ENCODE peak calls at places on chromosome 5, in four cellular contexts. One of them, this sample, is unnamed. For H3K36me3, the result is how much of the 10 kb centered on the place peaks cover.

GRCh38 chr5:181189962-181190710 is 14.9 kb downstream of the TRIM7 start:
- DNase-seq in colonic mucosa: peak
- DNase-seq in MM.1S: no peak
- DNase-seq in brain microvascular endothelial cell: no peak
- DNase-seq in this sample: no peak

GRCh38 chr5:37886207-37886905 is 46.5 kb upstream of the GDNF start:
- DNase-seq in colonic mucosa: no peak
- DNase-seq in MM.1S: no peak
- DNase-seq in brain microvascular endothelial cell: no peak
- DNase-seq in this sample: no peak

GRCh38 chr5:103259705-103260355 is 1.3 kb downstream of the MACIR start:
- DNase-seq in colonic mucosa: peak
- DNase-seq in MM.1S: peak
- DNase-seq in brain microvascular endothelial cell: peak
- DNase-seq in this sample: peak

GRCh38 chr5:146662229-146662628 is 146.2 kb upstream of the GPR151 start:
- DNase-seq in colonic mucosa: no peak
- DNase-seq in MM.1S: peak
- DNase-seq in brain microvascular endothelial cell: peak
- DNase-seq in this sample: no peak

GRCh38 chr5:41809128-41809527 is 61.1 kb downstream of the OXCT1 start:
- DNase-seq in colonic mucosa: no peak
- DNase-seq in MM.1S: peak
- DNase-seq in brain microvascular endothelial cell: no peak
- DNase-seq in this sample: no peak

GRCh38 chr5:167504276-167504675 is 787.2 kb upstream of the WWC1 start:
- DNase-seq in colonic mucosa: no peak
- DNase-seq in MM.1S: no peak
- DNase-seq in brain microvascular endothelial cell: no peak
- DNase-seq in this sample: no peak

GRCh38 chr5:128409401-128409800 is 128.6 kb downstream of the FBN2 start:
- DNase-seq in colonic mucosa: no peak
- DNase-seq in MM.1S: no peak
- DNase-seq in brain microvascular endothelial cell: no peak
- DNase-seq in this sample: no peak

GRCh38 chr5:180810210-180811011 is 7.8 kb upstream of the MGAT1 start:
- DNase-seq in colonic mucosa: peak
- DNase-seq in MM.1S: peak
- DNase-seq in brain microvascular endothelial cell: peak
- DNase-seq in this sample: peak

GRCh38 chr5:80926979-80927656 is 33.0 kb upstream of the RASGRF2 start:
- DNase-seq in colonic mucosa: no peak
- DNase-seq in MM.1S: no peak
- DNase-seq in brain microvascular endothelial cell: no peak
- DNase-seq in this sample: no peak

GRCh38 chr5:115842089-115842881 is 550 bp downstream of the AP3S1 start:
- DNase-seq in colonic mucosa: peak
- DNase-seq in MM.1S: peak
- DNase-seq in brain microvascular endothelial cell: no peak
- DNase-seq in this sample: no peak

GRCh38 chr5:143606043-143606752 is 202.7 kb upstream of the NR3C1 start:
- DNase-seq in colonic mucosa: no peak
- DNase-seq in MM.1S: no peak
- DNase-seq in brain microvascular endothelial cell: no peak
- DNase-seq in this sample: no peak

GRCh38 chr5:154813736-154814135 is 36.7 kb downstream of the FAXDC2 start:
- DNase-seq in colonic mucosa: no peak
- DNase-seq in MM.1S: no peak
- DNase-seq in brain microvascular endothelial cell: no peak
- DNase-seq in this sample: peak

GRCh38 chr5:180100621-180101450 is 29.3 kb upstream of the RNF130 start:
- DNase-seq in colonic mucosa: no peak
- DNase-seq in MM.1S: no peak
- DNase-seq in brain microvascular endothelial cell: no peak
- DNase-seq in this sample: no peak

GRCh38 chr5:54397420-54397819 is 58.1 kb upstream of the HSPB3 start:
- DNase-seq in colonic mucosa: no peak
- DNase-seq in MM.1S: no peak
- DNase-seq in brain microvascular endothelial cell: no peak
- DNase-seq in this sample: no peak

GRCh38 chr5:111415053-111415452 is 97.3 kb downstream of the STARD4 start:
- DNase-seq in colonic mucosa: no peak
- DNase-seq in MM.1S: no peak
- DNase-seq in brain microvascular endothelial cell: no peak
- DNase-seq in this sample: no peak

GRCh38 chr5:31952034-31952433 is 222.1 kb downstream of the GOLPH3 start:
- DNase-seq in colonic mucosa: no peak
- DNase-seq in MM.1S: no peak
- DNase-seq in brain microvascular endothelial cell: no peak
- DNase-seq in this sample: no peak

GRCh38 chr5:148090780-148091221 is 27.0 kb downstream of the SPINK5 start:
- DNase-seq in colonic mucosa: no peak
- DNase-seq in MM.1S: peak
- DNase-seq in brain microvascular endothelial cell: no peak
- DNase-seq in this sample: no peak

GRCh38 chr5:126370796-126371718 is 52.2 kb upstream of the GRAMD2B start:
- DNase-seq in colonic mucosa: peak
- DNase-seq in MM.1S: no peak
- DNase-seq in brain microvascular endothelial cell: no peak
- DNase-seq in this sample: no peak

GRCh38 chr5:181188700-181189362 is 16.2 kb downstream of the TRIM7 start:
- DNase-seq in colonic mucosa: peak
- DNase-seq in MM.1S: peak
- DNase-seq in brain microvascular endothelial cell: peak
- DNase-seq in this sample: peak

GRCh38 chr5:121702783-121703182 is 148.9 kb upstream of the FTMT start:
- DNase-seq in colonic mucosa: no peak
- DNase-seq in MM.1S: no peak
- DNase-seq in brain microvascular endothelial cell: no peak
- DNase-seq in this sample: no peak

GRCh38 chr5:96687812-96688453 is 25.8 kb downstream of the CAST start:
- DNase-seq in colonic mucosa: no peak
- DNase-seq in MM.1S: peak
- DNase-seq in brain microvascular endothelial cell: peak
- DNase-seq in this sample: no peak

GRCh38 chr5:77437194-77437593 is 54.9 kb downstream of the WDR41 start:
- DNase-seq in colonic mucosa: no peak
- DNase-seq in MM.1S: no peak
- DNase-seq in brain microvascular endothelial cell: no peak
- DNase-seq in this sample: no peak

GRCh38 chr5:14471557-14471956 is 110.0 kb upstream of the OTULINL start:
- DNase-seq in colonic mucosa: no peak
- DNase-seq in MM.1S: no peak
- DNase-seq in brain microvascular endothelial cell: no peak
- DNase-seq in this sample: no peak

GRCh38 chr5:111299067-111299481 is 74.9 kb downstream of the CAMK4 start:
- DNase-seq in colonic mucosa: no peak
- DNase-seq in MM.1S: no peak
- DNase-seq in brain microvascular endothelial cell: no peak
- DNase-seq in this sample: peak

GRCh38 chr5:133370281-133370890 is 242.0 kb downstream of the FSTL4 start:
- DNase-seq in colonic mucosa: no peak
- DNase-seq in MM.1S: no peak
- DNase-seq in brain microvascular endothelial cell: no peak
- DNase-seq in this sample: no peak

GRCh38 chr5:170483701-170484458 is 19.9 kb upstream of the KCNIP1 start:
- DNase-seq in colonic mucosa: no peak
- DNase-seq in MM.1S: no peak
- DNase-seq in brain microvascular endothelial cell: peak
- DNase-seq in this sample: no peak

GRCh38 chr5:112551437-112552018 is 132.5 kb upstream of the EPB41L4A start:
- DNase-seq in colonic mucosa: peak
- DNase-seq in MM.1S: peak
- DNase-seq in brain microvascular endothelial cell: peak
- DNase-seq in this sample: no peak

GRCh38 chr5:172659909-172660628 is 19.0 kb downstream of the NEURL1B start:
- DNase-seq in colonic mucosa: peak
- DNase-seq in MM.1S: no peak
- DNase-seq in brain microvascular endothelial cell: peak
- DNase-seq in this sample: no peak

GRCh38 chr5:173486826-173487225 is 129.6 kb downstream of the BOD1 start:
- DNase-seq in colonic mucosa: no peak
- DNase-seq in MM.1S: no peak
- DNase-seq in brain microvascular endothelial cell: no peak
- DNase-seq in this sample: no peak

GRCh38 chr5:163460562-163461176 is at the start of gene HMMR:
- DNase-seq in colonic mucosa: no peak
- DNase-seq in MM.1S: peak
- DNase-seq in brain microvascular endothelial cell: no peak
- DNase-seq in this sample: no peak

GRCh38 chr5:10596310-10596703 is 32.4 kb downstream of the ANKRD33B start:
- DNase-seq in colonic mucosa: no peak
- DNase-seq in MM.1S: no peak
- DNase-seq in brain microvascular endothelial cell: no peak
- DNase-seq in this sample: no peak

GRCh38 chr5:43041131-43041668 is 1.1 kb upstream of the ANXA2R start:
- DNase-seq in colonic mucosa: peak
- DNase-seq in MM.1S: no peak
- DNase-seq in brain microvascular endothelial cell: no peak
- DNase-seq in this sample: no peak

GRCh38 chr5:161105563-161105962 is 253.6 kb upstream of the ATP10B start:
- DNase-seq in colonic mucosa: no peak
- DNase-seq in MM.1S: no peak
- DNase-seq in brain microvascular endothelial cell: no peak
- DNase-seq in this sample: no peak

GRCh38 chr5:59560553-59560952 is 333.0 kb downstream of the PDE4D start:
- DNase-seq in colonic mucosa: no peak
- DNase-seq in MM.1S: no peak
- DNase-seq in brain microvascular endothelial cell: no peak
- DNase-seq in this sample: no peak

GRCh38 chr5:65326912-65327311 is 154.8 kb downstream of the ADAMTS6 start:
- DNase-seq in colonic mucosa: no peak
- DNase-seq in MM.1S: no peak
- DNase-seq in brain microvascular endothelial cell: peak
- DNase-seq in this sample: no peak

GRCh38 chr5:93378073-93378472 is 202.9 kb downstream of the NR2F1-AS1 start:
- DNase-seq in colonic mucosa: no peak
- DNase-seq in MM.1S: no peak
- DNase-seq in brain microvascular endothelial cell: peak
- DNase-seq in this sample: no peak

GRCh38 chr5:5404376-5404775 is 18.1 kb upstream of the ICE1 start:
- DNase-seq in colonic mucosa: no peak
- DNase-seq in MM.1S: no peak
- DNase-seq in brain microvascular endothelial cell: no peak
- DNase-seq in this sample: no peak

GRCh38 chr5:100777680-100778281 is 125.3 kb downstream of the ST8SIA4 start:
- DNase-seq in colonic mucosa: peak
- DNase-seq in MM.1S: peak
- DNase-seq in brain microvascular endothelial cell: peak
- DNase-seq in this sample: no peak

GRCh38 chr5:25694805-25695204 is 1050.0 kb upstream of the CDH10 start:
- DNase-seq in colonic mucosa: no peak
- DNase-seq in MM.1S: no peak
- DNase-seq in brain microvascular endothelial cell: no peak
- DNase-seq in this sample: no peak

DNA sequence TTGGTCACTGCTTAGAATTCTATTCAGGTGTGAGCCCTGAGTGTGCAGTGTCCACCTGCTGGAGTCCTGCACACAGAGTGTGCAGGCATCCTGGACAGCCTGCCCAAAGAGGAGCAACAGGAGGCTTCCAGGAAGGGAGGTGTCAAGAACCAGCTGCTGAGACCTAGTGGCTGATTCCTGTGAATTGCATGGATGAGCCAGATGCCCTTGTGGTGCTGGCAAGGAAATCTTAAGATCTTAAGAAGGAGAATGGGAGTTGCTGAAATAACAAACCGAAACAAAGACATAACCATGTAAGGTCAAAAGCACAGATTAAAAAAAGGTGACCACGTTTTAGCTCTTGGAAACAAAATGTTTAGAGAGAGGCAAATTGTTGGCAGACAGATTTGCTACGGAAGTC is 29.3 kb upstream of the RPS23 start:
- DNase-seq in colonic mucosa: no peak
- DNase-seq in MM.1S: no peak
- DNase-seq in brain microvascular endothelial cell: no peak
- DNase-seq in this sample: no peak
- H3K27ac ChIP-seq in colonic mucosa: no peak
- H3K27ac ChIP-seq in MM.1S: no peak
- H3K27ac ChIP-seq in brain microvascular endothelial cell: no peak
- H3K27ac ChIP-seq in this sample: no peak

GRCh38 chr5:151063590-151063989 is 17.2 kb downstream of the TNIP1 start:
- DNase-seq in colonic mucosa: no peak
- DNase-seq in MM.1S: no peak
- DNase-seq in brain microvascular endothelial cell: no peak
- DNase-seq in this sample: no peak
- H3K36me3 ChIP-seq in colonic mucosa: under half
- H3K36me3 ChIP-seq in MM.1S: under half
- H3K36me3 ChIP-seq in brain microvascular endothelial cell: under half
- H3K36me3 ChIP-seq in this sample: half or more

GRCh38 chr5:176381423-176381822 is 7.0 kb downstream of the NOP16 start:
- DNase-seq in colonic mucosa: no peak
- DNase-seq in MM.1S: no peak
- DNase-seq in brain microvascular endothelial cell: no peak
- DNase-seq in this sample: no peak
- H3K27ac ChIP-seq in colonic mucosa: no peak
- H3K27ac ChIP-seq in MM.1S: no peak
- H3K27ac ChIP-seq in brain microvascular endothelial cell: no peak
- H3K27ac ChIP-seq in this sample: no peak

GRCh38 chr5:1516615-1517601 is 6.9 kb downstream of the LPCAT1 start:
- DNase-seq in colonic mucosa: peak
- DNase-seq in MM.1S: no peak
- DNase-seq in brain microvascular endothelial cell: peak
- DNase-seq in this sample: no peak

GRCh38 chr5:1515921-1516571 is 7.7 kb downstream of the LPCAT1 start:
- DNase-seq in colonic mucosa: no peak
- DNase-seq in MM.1S: no peak
- DNase-seq in brain microvascular endothelial cell: no peak
- DNase-seq in this sample: no peak

GRCh38 chr5:1514027-1514818 is 9.5 kb downstream of the LPCAT1 start:
- DNase-seq in colonic mucosa: no peak
- DNase-seq in MM.1S: no peak
- DNase-seq in brain microvascular endothelial cell: no peak
- DNase-seq in this sample: peak

GRCh38 chr5:1513326-1514026 is 10.3 kb downstream of the LPCAT1 start:
- DNase-seq in colonic mucosa: no peak
- DNase-seq in MM.1S: peak
- DNase-seq in brain microvascular endothelial cell: no peak
- DNase-seq in this sample: no peak

DNA sequence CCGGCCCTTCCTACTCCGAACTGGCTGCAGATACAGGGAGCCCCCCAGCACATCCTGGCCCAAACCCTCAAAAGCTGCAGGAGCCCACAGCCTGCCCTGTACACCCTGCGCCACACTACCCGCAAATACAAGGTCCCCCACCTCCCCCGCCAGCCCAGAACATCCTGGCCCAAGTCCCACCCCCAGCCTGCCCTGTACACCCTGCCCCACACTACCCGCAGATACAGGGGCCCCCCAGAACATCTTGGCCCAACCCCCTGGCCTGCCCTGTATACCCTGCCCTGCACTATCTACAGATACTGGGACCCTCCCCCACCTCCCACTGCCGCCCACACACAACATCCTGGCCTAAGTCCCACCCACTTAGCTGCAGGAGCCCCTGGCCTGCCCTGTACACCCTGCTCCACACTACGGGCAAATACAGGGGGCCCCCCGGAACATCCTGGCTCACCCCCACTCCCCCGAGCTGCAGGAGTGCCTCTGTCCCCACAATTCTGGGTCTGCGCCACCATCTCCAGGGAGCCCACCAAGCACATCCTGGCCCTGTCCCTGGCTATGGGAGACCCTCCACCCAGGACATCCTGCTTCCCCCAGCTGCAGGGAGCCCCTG is 8.3 kb downstream of the LPCAT1 start:
- DNase-seq in colonic mucosa: peak
- DNase-seq in MM.1S: no peak
- DNase-seq in brain microvascular endothelial cell: no peak
- DNase-seq in this sample: no peak
- H3K36me3 ChIP-seq in colonic mucosa: under half
- H3K36me3 ChIP-seq in MM.1S: under half
- H3K36me3 ChIP-seq in brain microvascular endothelial cell: under half
- H3K36me3 ChIP-seq in this sample: under half

This sample was measured in naive thymus-derived CD4-positive, alpha-beta T cell.